ENCODE peak calls at places on chromosomes 12 and 14, in nine cellular contexts. B is neuronal stem cell, L is stomach, A is small intestine, K is thoracic aorta, Q is endodermal cell, N is mucosa of descending colon, S is HFF-Myc, E is psoas muscle. X is an unnamed sample.

GRCh38 chr14:74945261-74945851 is 10.0 kb downstream of the PGF start:
- DNase-seq in L (no peak), B (peak; percentile 53), E (peak; percentile 51), K (no peak), A (no peak), N (peak; percentile 62), S (no peak), Q (peak; percentile 95), X (no peak)

GRCh38 chr14:88289214-88289613 is 33.9 kb downstream of the KCNK10 start:
- DNase-seq in N (no peak), L (no peak), E (no peak), K (no peak), B (no peak), Q (no peak), S (no peak), A (no peak), X (no peak)

GRCh38 chr14:35557221-35557747 is 23.3 kb downstream of the INSM2 start:
- DNase-seq in B (no peak), N (no peak), L (no peak), S (no peak), E (no peak), K (no peak), A (no peak), Q (no peak), X (no peak)

GRCh38 chr12:80472912-80473500 is 29.0 kb downstream of the PTPRQ start:
- DNase-seq in Q (peak; percentile 76), A (peak; percentile 7), L (no peak), B (peak; percentile 6), S (peak; percentile 50), K (no peak), N (peak; percentile 6), E (no peak), X (no peak)

GRCh38 chr14:57362356-57362755 is 28.0 kb upstream of the NAA30 start:
- DNase-seq in B (no peak), L (no peak), A (no peak), K (no peak), S (no peak), N (no peak), E (no peak), Q (peak; percentile 51), X (no peak)

GRCh38 chr12:127811988-127812387 is 455.0 kb upstream of the TMEM132C start:
- DNase-seq in S (peak; percentile 39), A (no peak), Q (peak; percentile 58), L (no peak), N (peak; percentile 11), B (peak; percentile 15), K (no peak), E (no peak), X (peak; percentile 54)

GRCh38 chr12:4287325-4288290 is 14.0 kb downstream of the CCND2 start:
- DNase-seq in K (no peak), B (no peak), E (no peak), N (no peak), Q (peak; percentile 35), L (no peak), S (no peak), A (peak; percentile 77), X (no peak)

GRCh38 chr12:104582739-104583138 is 126.0 kb downstream of the CHST11 start:
- DNase-seq in A (no peak), E (no peak), L (no peak), Q (no peak), B (no peak), N (no peak), S (no peak), K (no peak), X (no peak)

GRCh38 chr14:74648643-74649042 is 36.6 kb upstream of the LTBP2 start:
- DNase-seq in N (no peak), A (no peak), L (no peak), K (no peak), E (no peak), Q (no peak), S (no peak), B (no peak), X (no peak)

GRCh38 chr14:97329701-97330100 is 532.5 kb downstream of the VRK1 start:
- DNase-seq in Q (peak; percentile 52), E (no peak), L (no peak), B (no peak), N (no peak), A (no peak), K (no peak), S (no peak), X (no peak)

GRCh38 chr12:124445121-124445718 is 122.2 kb downstream of the NCOR2 start:
- DNase-seq in S (no peak), E (no peak), Q (no peak), K (no peak), N (no peak), B (no peak), A (no peak), L (no peak), X (no peak)

GRCh38 chr14:89771251-89771650 is 183.3 kb downstream of the EFCAB11 start:
- DNase-seq in E (no peak), S (no peak), K (no peak), B (no peak), L (no peak), N (no peak), Q (no peak), A (no peak), X (no peak)

GRCh38 chr12:7806863-7807487 is 17.8 kb downstream of the NANOG start:
- DNase-seq in N (peak; percentile 76), A (peak; percentile 72), E (peak; percentile 34), S (peak; percentile 53), K (no peak), L (peak; percentile 71), Q (peak; percentile 98), B (peak; percentile 69), X (peak; percentile 48)

GRCh38 chr12:12735301-12735700 is 18.1 kb downstream of the CDKN1B start:
- DNase-seq in A (peak; percentile 38), L (no peak), K (no peak), B (no peak), E (no peak), N (no peak), Q (peak; percentile 35), S (no peak), X (no peak)

GRCh38 chr12:104870797-104871196 is 87.3 kb downstream of the SLC41A2 start:
- DNase-seq in E (no peak), Q (no peak), B (no peak), L (no peak), A (no peak), S (no peak), N (no peak), K (no peak), X (no peak)

DNA sequence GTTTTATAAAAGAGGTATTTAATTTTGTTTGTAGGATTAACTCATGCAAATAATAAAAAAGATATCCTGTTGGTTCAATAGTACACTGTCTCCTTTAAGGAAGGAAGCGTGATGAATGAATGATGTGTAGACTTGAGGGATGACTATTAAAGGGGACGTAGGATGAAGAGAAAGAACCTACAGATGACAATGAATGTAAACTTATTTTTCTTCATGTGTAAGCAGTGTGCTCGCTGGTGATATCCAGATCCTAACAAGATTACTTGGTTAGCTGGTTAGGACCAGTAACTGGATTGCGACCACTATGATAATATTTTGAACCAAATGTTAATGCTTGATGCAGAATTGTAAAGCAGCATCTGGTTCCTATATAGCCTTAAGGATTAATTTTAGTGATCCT is 2.6 kb downstream of the ARF6 start:
- DNase-seq in K (no peak), A (no peak), N (no peak), E (no peak), B (no peak), L (no peak), Q (no peak), S (no peak), X (no peak)
- H3K4me3 ChIP-seq in K (peak overlapping the region; percentile 86), A (peak overlapping the region; percentile 54), N (peak overlapping the region; percentile 1), E (peak overlapping the region; percentile 90), B (peak overlapping the region; percentile 89), L (peak overlapping the region; percentile 98), Q (peak overlapping the region; percentile 97), S (peak overlapping the region; percentile 89), X (peak overlapping the region; percentile 100)

DNA sequence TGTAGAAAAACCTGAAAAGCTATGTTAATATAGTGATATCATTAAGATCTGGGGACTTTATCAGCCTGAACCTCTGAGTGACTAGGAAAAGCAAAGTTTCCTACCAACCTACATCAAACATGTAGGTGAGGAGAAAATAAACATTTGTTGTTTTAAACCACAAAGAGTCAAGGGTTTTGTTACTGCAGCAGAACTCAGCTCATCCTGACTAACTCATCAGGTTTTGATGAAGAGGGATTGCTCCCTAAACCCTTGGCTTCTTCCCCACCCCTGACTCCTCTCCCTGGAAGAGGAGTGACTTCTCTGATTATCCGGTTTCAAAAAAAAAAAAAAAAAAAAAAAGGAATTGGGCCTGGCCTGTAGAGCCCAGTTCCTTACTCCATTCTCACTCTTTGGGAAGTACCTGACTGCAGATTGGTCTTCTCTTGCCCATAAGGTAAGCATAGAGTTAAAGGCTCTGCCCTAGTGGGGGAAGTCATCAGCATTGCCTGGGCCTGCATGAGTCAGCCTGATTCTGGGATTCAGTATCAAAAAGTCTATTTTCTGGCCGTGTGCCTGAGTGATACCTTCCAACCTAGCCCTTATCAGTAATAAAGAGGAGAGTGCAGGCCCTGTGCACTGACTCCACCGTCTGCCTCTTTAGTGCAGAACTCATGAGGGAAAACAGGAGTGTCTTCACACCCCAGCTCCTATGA is 16.9 kb downstream of the BDKRB1 start:
- DNase-seq in A (peak; percentile 76), N (no peak), Q (no peak), E (no peak), B (no peak), S (no peak), K (no peak), L (no peak), X (no peak)
- H3K4me3 ChIP-seq in A (no peak overlapping the region), N (no peak overlapping the region), Q (no peak overlapping the region), E (no peak overlapping the region), B (no peak overlapping the region), S (no peak overlapping the region), K (no peak overlapping the region), L (no peak overlapping the region), X (no peak overlapping the region)

GRCh38 chr12:71666259-71666658 is 2.2 kb downstream of the THAP2 start:
- DNase-seq in L (no peak), S (no peak), K (no peak), A (no peak), N (no peak), B (no peak), Q (no peak), E (no peak), X (no peak)

GRCh38 chr12:71663561-71664410 is at the start of the genes THAP2 and ZFC3H1:
- DNase-seq in S (peak; percentile 99), B (peak; percentile 97), E (peak; percentile 89), L (peak; percentile 94), K (peak; percentile 87), Q (peak; percentile 98), A (peak; percentile 100), N (peak; percentile 96), X (peak; percentile 91)

GRCh38 chr12:71662861-71663560 is 637 bp downstream of the ZFC3H1 start:
- DNase-seq in S (peak; percentile 9), L (peak; percentile 62), Q (peak; percentile 89), N (peak; percentile 79), B (peak; percentile 54), K (peak; percentile 24), A (peak; percentile 75), E (peak; percentile 65), X (peak; percentile 42)

GRCh38 chr12:71664411-71665108 is 459 bp downstream of the THAP2 start:
- DNase-seq in A (peak; percentile 24), K (no peak), E (no peak), Q (no peak), S (no peak), L (no peak), B (no peak), N (no peak), X (no peak)

GRCh38 chr12:71665109-71665476 is 992 bp downstream of the THAP2 start:
- DNase-seq in Q (no peak), A (no peak), K (no peak), L (peak; percentile 27), E (no peak), N (peak; percentile 25), B (no peak), S (no peak), X (no peak)
- H3K4me3 ChIP-seq in Q (peak overlapping the region; percentile 99), A (peak overlapping the region; percentile 77), K (peak overlapping the region; percentile 86), L (peak overlapping the region; percentile 94), E (peak overlapping the region; percentile 93), N (no peak overlapping the region), B (peak overlapping the region; percentile 88), S (peak overlapping the region; percentile 84), X (peak overlapping the region; percentile 64)

GRCh38 chr14:58716706-58717105 is 78.9 kb downstream of the DACT1 start:
- DNase-seq in Q (no peak), L (no peak), N (no peak), A (peak; percentile 40), K (no peak), E (no peak), B (no peak), S (no peak), X (no peak)
- H3K4me3 ChIP-seq in Q (no peak overlapping the region), L (no peak overlapping the region), N (no peak overlapping the region), A (no peak overlapping the region), K (no peak overlapping the region), E (no peak overlapping the region), B (no peak overlapping the region), S (no peak overlapping the region), X (no peak overlapping the region)